ENCODE peak calls at places on chromosomes 5 and 9, in nine cellular contexts. D, F, U, Z, P, J, G, Y and A are unnamed samples. For H3K9me3, the result is how much of the 10 kb centered on the place peaks cover.

GRCh38 chr5:132422720-132423442 is 53.4 kb downstream of the SLC22A5 start:
- DNase-seq in D (peak), F (peak), U (peak), Z (no peak), P (no peak), J (peak), G (no peak), Y (no peak), A (no peak)

GRCh38 chr5:10539685-10539998 is 24.2 kb upstream of the ANKRD33B start:
- DNase-seq in D (peak), F (no peak), U (peak), Z (no peak), P (no peak), J (no peak), G (no peak), Y (no peak), A (no peak)

GRCh38 chr9:120950421-120951388 is 24.1 kb upstream of the TRAF1 start:
- DNase-seq in D (peak), F (no peak), U (no peak), Z (no peak), P (peak), J (no peak), G (no peak), Y (no peak), A (no peak)

GRCh38 chr9:72046593-72047456 is 13.6 kb downstream of the C9orf57 start:
- DNase-seq in D (no peak), F (no peak), U (no peak), Z (no peak), P (no peak), J (no peak), G (no peak), Y (no peak), A (no peak)

GRCh38 chr5:122471031-122471751 is 159.2 kb downstream of the SNCAIP start:
- DNase-seq in D (no peak), F (no peak), U (no peak), Z (no peak), P (no peak), J (no peak), G (no peak), Y (no peak), A (no peak)

GRCh38 chr5:109853362-109853761 is 163.6 kb downstream of the MAN2A1 start:
- DNase-seq in D (peak), F (no peak), U (no peak), Z (no peak), P (no peak), J (no peak), G (no peak), Y (no peak), A (no peak)

GRCh38 chr5:94397508-94397907 is 220.9 kb downstream of the KIAA0825 start:
- DNase-seq in D (no peak), F (no peak), U (no peak), Z (no peak), P (no peak), J (no peak), G (no peak), Y (no peak), A (no peak)

GRCh38 chr9:33139421-33140228 is 27.5 kb downstream of the B4GALT1 start:
- DNase-seq in D (peak), F (no peak), U (peak), Z (no peak), P (no peak), J (peak), G (no peak), Y (peak), A (no peak)

GRCh38 chr9:110178281-110178680 is 29.7 kb downstream of the C9orf152 start:
- DNase-seq in D (no peak), F (no peak), U (no peak), Z (no peak), P (no peak), J (no peak), G (no peak), Y (no peak), A (no peak)

DNA sequence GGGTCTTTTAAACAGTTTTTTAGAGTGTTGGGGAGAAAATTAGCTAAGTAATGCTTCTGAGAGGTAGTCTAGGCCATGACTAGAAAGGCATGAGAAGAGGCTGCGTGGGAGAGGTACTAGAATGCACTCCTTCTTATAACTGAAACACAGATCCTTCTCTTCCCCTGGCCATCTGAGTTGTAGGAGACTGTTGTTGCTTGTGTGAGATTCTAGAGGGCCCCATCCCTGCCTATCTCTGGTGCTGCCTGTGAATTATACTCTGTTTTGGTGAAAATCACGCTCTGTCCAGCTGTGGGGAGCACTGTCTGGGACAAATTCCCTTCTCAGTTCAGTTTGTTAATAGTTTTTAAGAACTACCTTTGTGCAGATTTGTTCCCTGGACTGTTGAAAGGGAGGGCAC is 37.5 kb downstream of the MAP1B start:
- DNase-seq in D (no peak), F (no peak), U (no peak), Z (no peak), P (no peak), J (no peak), G (no peak), Y (no peak), A (no peak)
- H3K9me3 ChIP-seq in D (under half), F (under half), U (under half), Z (under half), P (under half), J (under half), G (under half), Y (under half), A (under half)

GRCh38 chr5:65948115-65948772 is 21.9 kb downstream of the ERBIN start:
- DNase-seq in D (no peak), F (no peak), U (peak), Z (no peak), P (no peak), J (no peak), G (no peak), Y (no peak), A (no peak)

GRCh38 chr5:65938256-65938655 is 11.9 kb downstream of the ERBIN start:
- DNase-seq in D (no peak), F (no peak), U (no peak), Z (no peak), P (no peak), J (no peak), G (no peak), Y (no peak), A (no peak)

GRCh38 chr5:65946198-65946745 is 19.9 kb downstream of the ERBIN start:
- DNase-seq in D (peak), F (no peak), U (peak), Z (no peak), P (no peak), J (no peak), G (no peak), Y (no peak), A (no peak)

GRCh38 chr5:65943771-65944170 is 17.4 kb downstream of the ERBIN start:
- DNase-seq in D (no peak), F (no peak), U (no peak), Z (no peak), P (no peak), J (no peak), G (no peak), Y (no peak), A (no peak)
- H3K9me3 ChIP-seq in D (under half), F (under half), U (under half), Z (under half), P (under half), J (under half), G (under half), Y (under half), A (under half)

GRCh38 chr9:138063033-138063432 is 185.5 kb downstream of the CACNA1B start:
- DNase-seq in D (no peak), F (no peak), U (no peak), Z (peak), P (no peak), J (no peak), G (no peak), Y (no peak), A (no peak)
- H3K9me3 ChIP-seq in D (under half), F (under half), U (half or more), Z (under half), P (under half), J (under half), G (under half), Y (under half), A (under half)

GRCh38 chr5:81696418-81697397 is 54.2 kb downstream of the SSBP2 start:
- DNase-seq in D (no peak), F (no peak), U (no peak), Z (no peak), P (no peak), J (no peak), G (no peak), Y (no peak), A (no peak)

GRCh38 chr5:81700166-81700565 is 50.7 kb downstream of the SSBP2 start:
- DNase-seq in D (no peak), F (no peak), U (no peak), Z (no peak), P (no peak), J (no peak), G (no peak), Y (no peak), A (no peak)

GRCh38 chr5:81703840-81704239 is 47.1 kb downstream of the SSBP2 start:
- DNase-seq in D (no peak), F (no peak), U (no peak), Z (no peak), P (no peak), J (no peak), G (no peak), Y (no peak), A (no peak)

GRCh38 chr5:81694726-81695125 is 56.2 kb downstream of the SSBP2 start:
- DNase-seq in D (no peak), F (no peak), U (no peak), Z (no peak), P (no peak), J (no peak), G (no peak), Y (no peak), A (no peak)

DNA sequence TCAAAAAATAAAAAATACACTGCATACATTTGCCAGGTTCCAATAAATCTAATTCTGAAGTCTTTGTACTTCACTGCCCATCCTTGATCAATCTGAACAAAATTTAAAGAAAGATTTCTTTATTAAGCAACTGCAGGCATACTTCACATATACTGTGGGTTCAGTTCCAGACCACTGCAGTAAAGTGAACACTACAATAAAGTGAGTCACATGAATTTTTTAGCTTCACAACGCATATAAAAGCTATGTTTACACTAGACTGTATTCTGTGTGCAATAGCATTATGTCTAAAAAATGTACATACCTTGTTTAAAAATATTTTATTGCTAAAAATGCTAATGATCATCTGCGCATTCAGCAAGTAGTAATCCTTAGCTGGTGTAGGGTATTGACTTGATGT is 52.1 kb downstream of the SSBP2 start:
- DNase-seq in D (no peak), F (no peak), U (peak), Z (no peak), P (no peak), J (no peak), G (no peak), Y (no peak), A (no peak)
- H3K9me3 ChIP-seq in D (under half), F (under half), U (under half), Z (under half), P (under half), J (under half), G (under half), Y (under half), A (under half)

DNA sequence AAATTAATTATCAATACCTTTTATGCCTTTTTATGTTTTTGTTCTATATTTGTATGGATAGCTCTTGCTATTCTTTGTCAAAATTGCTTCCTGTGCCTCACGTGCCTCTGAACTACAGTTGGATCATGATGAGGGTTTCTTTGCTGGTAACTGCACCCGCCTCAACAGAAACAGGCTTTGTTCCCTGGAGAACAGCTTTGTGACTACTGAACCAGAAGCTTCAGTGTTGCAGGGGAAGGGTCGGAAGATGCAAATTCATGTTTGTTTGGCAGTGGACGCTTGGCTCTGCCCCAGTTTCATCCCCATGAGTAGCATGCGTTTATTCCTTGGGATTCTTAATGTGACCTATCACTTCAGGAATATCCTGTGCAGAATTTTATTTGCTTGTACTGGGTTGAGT is 959.2 kb upstream of the WWC1 start:
- DNase-seq in D (no peak), F (no peak), U (no peak), Z (no peak), P (no peak), J (no peak), G (no peak), Y (no peak), A (no peak)
- H3K9me3 ChIP-seq in D (under half), F (under half), U (under half), Z (under half), P (under half), J (under half), G (under half), Y (under half), A (under half)

GRCh38 chr5:150945947-150946346 is 41.2 kb upstream of the ZNF300 start:
- DNase-seq in D (no peak), F (no peak), U (no peak), Z (no peak), P (no peak), J (no peak), G (no peak), Y (no peak), A (no peak)
- H3K9me3 ChIP-seq in D (under half), F (under half), U (under half), Z (under half), P (under half), J (under half), G (half or more), Y (under half), A (half or more)

DNA sequence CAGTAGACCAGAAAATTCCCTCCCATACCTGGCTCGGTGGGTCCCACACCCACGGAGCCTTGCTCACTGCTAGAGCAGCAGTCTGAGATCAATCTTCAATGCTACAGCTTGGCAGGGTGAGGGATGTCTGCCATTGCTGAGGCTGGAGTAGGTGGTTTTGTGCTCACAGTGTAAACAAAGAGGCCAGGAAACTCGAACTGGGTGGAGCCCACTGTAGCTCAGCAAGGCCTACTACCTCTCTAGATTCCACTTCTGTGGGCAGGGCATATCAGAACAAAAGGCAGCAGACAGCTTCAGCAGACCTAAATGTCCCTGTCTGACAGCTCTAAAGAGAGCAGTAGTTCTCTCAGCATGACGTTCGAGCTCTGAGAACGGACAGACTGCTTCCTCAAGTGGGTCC is 5.6 kb upstream of the GZMA start:
- DNase-seq in D (no peak), F (no peak), U (no peak), Z (no peak), P (no peak), J (no peak), G (peak), Y (no peak), A (no peak)
- H3K9me3 ChIP-seq in D (under half), F (under half), U (under half), Z (under half), P (under half), J (under half), G (under half), Y (under half), A (under half)

GRCh38 chr5:4306029-4306428 is 710.4 kb downstream of the IRX1 start:
- DNase-seq in D (no peak), F (no peak), U (no peak), Z (no peak), P (no peak), J (no peak), G (no peak), Y (no peak), A (no peak)
- H3K9me3 ChIP-seq in D (under half), F (under half), U (under half), Z (under half), P (under half), J (under half), G (under half), Y (under half), A (under half)

GRCh38 chr5:141374627-141375026 is 936 bp downstream of the PCDHGA6 start:
- DNase-seq in D (no peak), F (no peak), U (no peak), Z (no peak), P (no peak), J (no peak), G (no peak), Y (no peak), A (no peak)
- H3K9me3 ChIP-seq in D (under half), F (half or more), U (half or more), Z (under half), P (under half), J (under half), G (under half), Y (under half), A (under half)

GRCh38 chr5:80204808-80205614 is 50.8 kb downstream of the SERINC5 start:
- DNase-seq in D (no peak), F (no peak), U (peak), Z (peak), P (no peak), J (no peak), G (no peak), Y (no peak), A (no peak)
- H3K9me3 ChIP-seq in D (under half), F (under half), U (under half), Z (under half), P (under half), J (under half), G (under half), Y (under half), A (under half)